ENCODE peak calls at places on chromosome 16, in six cellular contexts. O is lower leg skin, V is M059J, B is coronary artery, F is nucleus accumbens, Q is NCI-H69. S is an unnamed sample.

GRCh38 chr16:46972971-46973456 is 460 bp downstream of the DNAJA2 start:
- DNase-seq in F (no peak), B (no peak), V (peak; percentile 40), Q (peak; percentile 68), O (peak; percentile 21), S (peak; percentile 9)

GRCh38 chr16:17552351-17552750 is 81.6 kb upstream of the XYLT1 start:
- DNase-seq in B (no peak), O (no peak), F (no peak), V (peak; percentile 71), Q (no peak), S (no peak)

GRCh38 chr16:67942200-67942509 is 1.8 kb downstream of the LCAT start:
- DNase-seq in V (peak; percentile 51), O (no peak), B (no peak), Q (peak; percentile 38), F (no peak), S (no peak)

GRCh38 chr16:23597003-23597756 is 1.1 kb upstream of the NDUFAB1 start:
- DNase-seq in B (no peak), O (no peak), V (peak; percentile 32), Q (peak; percentile 74), F (no peak), S (no peak)

GRCh38 chr16:2963611-2964415 is at the start of gene KREMEN2:
- DNase-seq in Q (peak; percentile 93), V (peak; percentile 65), O (no peak), F (no peak), B (no peak), S (peak; percentile 43)

GRCh38 chr16:15674571-15674970 is 24.5 kb downstream of the NDE1 start:
- DNase-seq in F (no peak), B (no peak), Q (no peak), O (no peak), V (no peak), S (no peak)

GRCh38 chr16:82329070-82329469 is 159.0 kb upstream of the MPHOSPH6 start:
- DNase-seq in V (no peak), B (no peak), F (no peak), O (no peak), Q (peak; percentile 70), S (no peak)

GRCh38 chr16:84672276-84673202 is 24.2 kb downstream of the KLHL36 start:
- DNase-seq in F (no peak), V (peak; percentile 61), O (peak; percentile 55), Q (peak; percentile 56), B (peak; percentile 81), S (peak; percentile 58)

GRCh38 chr16:78286076-78286475 is 186.6 kb downstream of the WWOX start:
- DNase-seq in F (no peak), V (no peak), O (no peak), Q (no peak), B (no peak), S (no peak)

GRCh38 chr16:54241525-54241924 is 45.1 kb downstream of the IRX3 start:
- DNase-seq in O (no peak), V (no peak), Q (no peak), B (peak; percentile 40), F (no peak), S (no peak)

GRCh38 chr16:57622361-57623250 is 5.8 kb upstream of the ADGRG1 start:
- DNase-seq in F (no peak), V (no peak), O (no peak), Q (peak; percentile 68), B (no peak), S (no peak)

GRCh38 chr16:88768041-88768876 is 16.8 kb downstream of the PIEZO1 start:
- DNase-seq in V (no peak), B (no peak), F (no peak), Q (peak; percentile 22), O (no peak), S (no peak)

GRCh38 chr16:69424935-69425784 is 741 bp downstream of the CYB5B start:
- DNase-seq in Q (peak; percentile 21), V (peak; percentile 22), B (no peak), F (no peak), O (no peak), S (no peak)

GRCh38 chr16:64321066-64321465 is 800.8 kb downstream of the CDH11 start:
- DNase-seq in F (no peak), V (no peak), B (no peak), O (no peak), Q (no peak), S (no peak)

GRCh38 chr16:80346160-80346632 is 194.6 kb upstream of the DYNLRB2 start:
- DNase-seq in F (no peak), V (peak; percentile 20), B (peak; percentile 70), O (no peak), Q (no peak), S (no peak)

GRCh38 chr16:10889880-10890279 is 12.9 kb downstream of the CIITA start:
- DNase-seq in Q (no peak), V (no peak), F (no peak), B (no peak), O (no peak), S (no peak)

GRCh38 chr16:82585675-82586074 is 41.1 kb upstream of the CDH13 start:
- DNase-seq in B (no peak), V (no peak), O (no peak), F (no peak), Q (no peak), S (no peak)

GRCh38 chr16:57647136-57647875 is 18.9 kb downstream of the ADGRG1 start:
- DNase-seq in F (no peak), V (peak; percentile 64), Q (no peak), B (no peak), O (no peak), S (no peak)

GRCh38 chr16:54542805-54543504 is 256.4 kb upstream of the IRX3 start:
- DNase-seq in O (no peak), B (no peak), Q (peak; percentile 32), V (no peak), F (no peak), S (no peak)

GRCh38 chr16:86865866-86866675 is 287.7 kb downstream of the FOXL1 start:
- DNase-seq in O (no peak), B (peak; percentile 79), Q (no peak), F (no peak), V (peak; percentile 84), S (no peak)

GRCh38 chr16:75818491-75818890 is 92.2 kb upstream of the CPHXL start:
- DNase-seq in B (no peak), F (no peak), O (no peak), V (no peak), Q (no peak), S (no peak)

GRCh38 chr16:20898938-20899502 is 1.1 kb downstream of the DCUN1D3 start:
- DNase-seq in B (no peak), V (peak; percentile 62), O (no peak), F (no peak), Q (no peak), S (no peak)

GRCh38 chr16:56354016-56354415 is 71.3 kb downstream of the AMFR start:
- DNase-seq in O (no peak), F (no peak), V (no peak), B (peak; percentile 31), Q (no peak), S (no peak)

GRCh38 chr16:74019608-74020007 is 277.0 kb upstream of the PSMD7 start:
- DNase-seq in Q (no peak), F (no peak), V (no peak), B (no peak), O (no peak), S (no peak)

GRCh38 chr16:5582529-5582928 is 484.9 kb upstream of the EEF2KMT start:
- DNase-seq in B (no peak), F (no peak), O (no peak), V (peak; percentile 12), Q (no peak), S (no peak)

GRCh38 chr16:57893559-57894389 is 77.2 kb downstream of the CNGB1 start:
- DNase-seq in V (peak; percentile 97), F (no peak), B (no peak), Q (no peak), O (no peak), S (no peak)

GRCh38 chr16:1216296-1216619 is 8.8 kb downstream of the TPSG1 start:
- DNase-seq in O (no peak), V (no peak), B (no peak), F (no peak), Q (no peak), S (no peak)

GRCh38 chr16:89140981-89141883 is 30.3 kb upstream of the CDH15 start:
- DNase-seq in B (no peak), O (no peak), Q (no peak), F (no peak), V (no peak), S (no peak)

GRCh38 chr16:81181013-81181720 is 57.3 kb upstream of the BCO1 start:
- DNase-seq in F (no peak), Q (peak; percentile 17), O (peak; percentile 93), B (peak; percentile 83), V (peak; percentile 99), S (no peak)

GRCh38 chr16:75304521-75305363 is 53.3 kb upstream of the BCAR1 start:
- DNase-seq in V (peak; percentile 97), Q (peak; percentile 6), B (no peak), O (peak; percentile 62), F (peak; percentile 30), S (no peak)

GRCh38 chr16:27762441-27762840 is 212.5 kb downstream of the KATNIP start:
- DNase-seq in O (no peak), F (no peak), V (peak; percentile 95), B (no peak), Q (no peak), S (no peak)

GRCh38 chr16:30394603-30395154 is 541 bp upstream of the ZNF48 start:
- DNase-seq in V (peak; percentile 43), B (no peak), Q (peak; percentile 60), O (no peak), F (no peak), S (no peak)

S was measured in T-cell.